ENCODE peak calls at places on chromosomes 16 and 17, in four cellular contexts. N is mesendoderm, U is IMR-90, M is H1. Z is an unnamed sample.

GRCh38 chr16:69823831-69824563 is 61.9 kb downstream of the WWP2 start:
- DNase-seq in N (no peak), U (no peak), M (no peak), Z (no peak)

GRCh38 chr16:48081656-48082055 is 74.1 kb downstream of the ABCC12 start:
- DNase-seq in N (no peak), U (peak), M (no peak), Z (no peak)

GRCh38 chr17:81543339-81543675 is 8.8 kb downstream of the FAAP100 start:
- DNase-seq in N (no peak), U (no peak), M (no peak), Z (no peak)

GRCh38 chr17:50559674-50560184 is 786 bp upstream of the CACNA1G start:
- DNase-seq in N (peak), U (peak), M (peak), Z (peak)

GRCh38 chr17:48871551-48872351 is 20.8 kb upstream of the ATP5MC1 start:
- DNase-seq in N (no peak), U (no peak), M (no peak), Z (no peak)

GRCh38 chr17:43648916-43649315 is 12.8 kb downstream of the MEOX1 start:
- DNase-seq in N (peak), U (no peak), M (no peak), Z (no peak)

GRCh38 chr16:3317315-3317999 is 12.2 kb downstream of the ZNF75A start:
- DNase-seq in N (peak), U (peak), M (no peak), Z (no peak)

GRCh38 chr17:72726936-72727335 is 365.6 kb downstream of the SLC39A11 start:
- DNase-seq in N (no peak), U (peak), M (no peak), Z (no peak)

GRCh38 chr17:8162997-8163977 is 539 bp upstream of the VAMP2 start:
- DNase-seq in N (peak), U (no peak), M (peak), Z (peak)

GRCh38 chr16:50462793-50463507 is 85.2 kb upstream of the NKD1 start:
- DNase-seq in N (peak), U (no peak), M (peak), Z (no peak)

GRCh38 chr16:52265446-52265861 is 281.5 kb downstream of the TOX3 start:
- DNase-seq in N (no peak), U (no peak), M (no peak), Z (peak)

GRCh38 chr17:20262116-20262977 is 205.0 kb downstream of the LGALS9B start:
- DNase-seq in N (no peak), U (no peak), M (no peak), Z (no peak)

GRCh38 chr17:57436565-57436964 is 180.2 kb downstream of the MSI2 start:
- DNase-seq in N (no peak), U (no peak), M (no peak), Z (no peak)

GRCh38 chr17:8253801-8254200 is 4.7 kb downstream of the PFAS start:
- DNase-seq in N (peak), U (no peak), M (no peak), Z (no peak)

GRCh38 chr16:86517652-86518258 is 7.4 kb downstream of the FOXF1 start:
- DNase-seq in N (peak), U (peak), M (peak), Z (peak)

GRCh38 chr16:1537763-1538289 is 4.4 kb downstream of the TMEM204 start:
- DNase-seq in N (no peak), U (no peak), M (no peak), Z (no peak)

GRCh38 chr16:16879567-16880251 is 500.8 kb downstream of the NPIPA7 start:
- DNase-seq in N (no peak), U (no peak), M (no peak), Z (no peak)

GRCh38 chr17:35943537-35943936 is at the start of gene LYZL6:
- DNase-seq in N (no peak), U (no peak), M (no peak), Z (no peak)

GRCh38 chr16:69861276-69862030 is 89.7 kb upstream of the CLEC18A start:
- DNase-seq in N (no peak), U (peak), M (no peak), Z (no peak)

GRCh38 chr17:13884347-13884746 is 185.0 kb upstream of the COX10 start:
- DNase-seq in N (no peak), U (no peak), M (no peak), Z (no peak)

GRCh38 chr17:43609613-43610385 is 51.9 kb downstream of the MEOX1 start:
- DNase-seq in N (no peak), U (peak), M (no peak), Z (no peak)

GRCh38 chr16:68370921-68371651 is 60.3 kb downstream of the PRMT7 start:
- DNase-seq in N (no peak), U (no peak), M (no peak), Z (no peak)

GRCh38 chr17:72173475-72174116 is 52.8 kb downstream of the SOX9 start:
- DNase-seq in N (no peak), U (peak), M (no peak), Z (no peak)

GRCh38 chr16:2027024-2028010 is 615 bp downstream of the NHERF2 start:
- DNase-seq in N (no peak), U (peak), M (peak), Z (no peak)

GRCh38 chr17:61076649-61077048 is 323.0 kb upstream of the TBX2 start:
- DNase-seq in N (no peak), U (peak), M (no peak), Z (no peak)

GRCh38 chr16:19858006-19858653 is 26.5 kb downstream of the GPRC5B start:
- DNase-seq in N (no peak), U (no peak), M (no peak), Z (no peak)

GRCh38 chr16:70271696-70272095 is 17.6 kb downstream of the AARS1 start:
- DNase-seq in N (no peak), U (no peak), M (no peak), Z (no peak)

GRCh38 chr17:8552582-8553320 is 77.8 kb downstream of the MYH10 start:
- DNase-seq in N (no peak), U (peak), M (no peak), Z (no peak)

GRCh38 chr17:58556833-58557250 is 42.4 kb upstream of the MTMR4 start:
- DNase-seq in N (no peak), U (no peak), M (no peak), Z (no peak)

GRCh38 chr17:76969598-76970172 is 101.5 kb downstream of the MGAT5B start:
- DNase-seq in N (no peak), U (no peak), M (peak), Z (peak)

GRCh38 chr17:7587420-7587786 is 2.5 kb downstream of the SOX15 start:
- DNase-seq in N (no peak), U (peak), M (no peak), Z (no peak)

GRCh38 chr16:88437367-88437964 is 15.6 kb upstream of the ZFPM1 start:
- DNase-seq in N (peak), U (peak), M (peak), Z (peak)

GRCh38 chr16:57372372-57373116 is at the start of gene CX3CL1:
- DNase-seq in N (peak), U (peak), M (peak), Z (peak)

GRCh38 chr17:50719924-50720805 is 762 bp downstream of the LUC7L3 start:
- DNase-seq in N (no peak), U (no peak), M (no peak), Z (no peak)

GRCh38 chr16:8936421-8936820 is 27.3 kb downstream of the USP7 start:
- DNase-seq in N (peak), U (peak), M (no peak), Z (peak)

GRCh38 chr17:41863074-41863843 is 2.0 kb downstream of the KLHL11 start:
- DNase-seq in N (no peak), U (no peak), M (no peak), Z (no peak)

GRCh38 chr17:82647593-82648164 is 565 bp downstream of the WDR45B start:
- DNase-seq in N (peak), U (no peak), M (no peak), Z (no peak)

GRCh38 chr16:3659200-3659599 is 4.7 kb downstream of the DNASE1 start:
- DNase-seq in N (no peak), U (peak), M (no peak), Z (no peak)

GRCh38 chr17:30239089-30239462 is 3.6 kb upstream of the SLC6A4 start:
- DNase-seq in N (no peak), U (no peak), M (no peak), Z (no peak)
- H2AK5ac ChIP-seq in N (no peak), U (no peak), M (no peak), Z (no peak)

DNA sequence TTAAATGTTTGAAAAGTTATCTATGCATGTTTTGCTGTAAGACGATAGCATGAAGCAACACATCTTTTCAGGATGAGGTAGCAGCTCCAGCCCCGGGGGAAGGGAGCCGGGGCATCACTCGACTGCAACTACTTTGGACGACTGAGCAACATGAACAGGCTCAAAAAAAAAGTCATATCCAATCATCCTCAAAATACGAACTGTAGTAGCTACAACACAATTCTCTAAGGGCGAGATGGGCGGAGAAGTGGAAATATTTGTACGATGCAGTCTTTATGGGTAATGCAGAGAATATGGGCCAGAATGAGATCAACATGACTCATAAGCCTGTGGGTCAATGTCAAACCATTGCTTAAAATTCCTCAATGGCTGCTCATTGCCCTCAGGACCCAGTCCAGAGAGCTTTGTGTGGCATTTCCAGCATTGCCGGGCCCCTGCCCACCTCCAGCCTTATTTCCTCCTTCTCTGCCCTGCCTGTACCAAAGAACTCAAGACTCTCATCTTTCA is 17.7 kb upstream of the SMURF2 start:
- DNase-seq in N (peak), U (peak), M (no peak), Z (no peak)
- H4K5ac ChIP-seq in N (no peak), U (peak), M (no peak), Z (no peak)

GRCh38 chr17:17784599-17785264 is 52.1 kb downstream of the SREBF1 start:
- DNase-seq in N (peak), U (no peak), M (no peak), Z (no peak)
- H2AK5ac ChIP-seq in N (no peak), U (no peak), M (no peak), Z (no peak)

GRCh38 chr16:26111900-26112299 is 420.1 kb downstream of the HS3ST4 start:
- DNase-seq in N (peak), U (no peak), M (no peak), Z (no peak)
- H4K5ac ChIP-seq in N (no peak), U (no peak), M (no peak), Z (no peak)

GRCh38 chr16:54174201-54174600 is 112.4 kb downstream of the IRX3 start:
- DNase-seq in N (no peak), U (no peak), M (no peak), Z (no peak)
- H2AK5ac ChIP-seq in N (no peak), U (no peak), M (no peak), Z (no peak)

GRCh38 chr16:46962629-46963028 is 10.8 kb downstream of the DNAJA2 start:
- DNase-seq in N (no peak), U (no peak), M (no peak), Z (no peak)
- H4K5ac ChIP-seq in N (no peak), U (no peak), M (no peak), Z (no peak)

GRCh38 chr17:64242633-64243032 is 20.4 kb downstream of the TEX2 start:
- DNase-seq in N (no peak), U (no peak), M (no peak), Z (no peak)
- H2AK5ac ChIP-seq in N (no peak), U (no peak), M (no peak), Z (no peak)

Z was measured in H9.